ENCODE peak calls at places on chromosomes 12 and 14, in eight cellular contexts. O is DMS153; J is CD4-positive, CD25-positive, alpha-beta regulatory T cell; B is mucosa of descending colon; G is GM20000; W is stimulated activated CD4-positive, alpha-beta T cell treated with anti-CD3 and anti-CD28 coated beads, Interleukin-1b, Interleukin-23, amount 100 ng/mL, for 24 hours; I is GM12891; Z is memory B cell. L is an unnamed sample.

GRCh38 chr12:126681676-126682075 is 1585.3 kb upstream of the TMEM132C start:
- DNase-seq in B (no peak), W (no peak), O (no peak), I (no peak), Z (no peak), G (no peak), J (no peak), L (no peak)

GRCh38 chr12:122161682-122162081 is 12.3 kb downstream of the IL31 start:
- DNase-seq in G (no peak), W (no peak), B (no peak), Z (no peak), I (no peak), O (no peak), J (no peak), L (no peak)

GRCh38 chr12:122896662-122897061 is 738 bp upstream of the VPS37B start:
- DNase-seq in Z (no peak), J (no peak), O (no peak), B (no peak), I (no peak), G (no peak), W (no peak), L (no peak)

GRCh38 chr14:105204206-105204930 is 23.3 kb upstream of the NUDT14 start:
- DNase-seq in B (no peak), G (no peak), J (no peak), I (no peak), Z (no peak), O (no peak), W (no peak), L (no peak)

GRCh38 chr12:76652402-76652801 is 92.8 kb upstream of the OSBPL8 start:
- DNase-seq in G (no peak), Z (no peak), W (no peak), B (no peak), O (no peak), I (no peak), J (no peak), L (no peak)

GRCh38 chr12:45208604-45209487 is 7.0 kb upstream of the ANO6 start:
- DNase-seq in J (no peak), I (no peak), O (no peak), Z (no peak), G (no peak), B (no peak), W (no peak), L (no peak)

GRCh38 chr12:49019435-49020317 is 1.1 kb upstream of the PRKAG1 start:
- DNase-seq in J (no peak), Z (no peak), W (no peak), I (peak; percentile 71), O (no peak), G (peak; percentile 71), B (no peak), L (no peak)

GRCh38 chr12:19186722-19187661 is 57.5 kb downstream of the PLEKHA5 start:
- DNase-seq in O (peak; percentile 22), G (peak; percentile 23), B (no peak), I (no peak), J (no peak), W (no peak), Z (no peak), L (no peak)

GRCh38 chr14:73460691-73461127 is 2.4 kb upstream of the NUMB start:
- DNase-seq in Z (no peak), W (no peak), J (no peak), O (peak; percentile 51), I (no peak), B (no peak), G (no peak), L (no peak)

GRCh38 chr12:80154261-80154660 is 54.9 kb downstream of the OTOGL start:
- DNase-seq in Z (no peak), I (no peak), G (peak; percentile 12), W (no peak), O (no peak), J (no peak), B (no peak), L (no peak)

GRCh38 chr14:49940805-49941421 is 48.0 kb downstream of the ARF6 start:
- DNase-seq in O (no peak), B (no peak), I (no peak), Z (no peak), W (no peak), J (no peak), G (no peak), L (no peak)

GRCh38 chr12:52362118-52362726 is 5.1 kb downstream of the KRT85 start:
- DNase-seq in O (no peak), I (no peak), Z (no peak), W (no peak), G (no peak), B (no peak), J (no peak), L (no peak)

GRCh38 chr12:79420146-79420618 is 270.6 kb downstream of the PAWR start:
- DNase-seq in Z (no peak), J (no peak), I (no peak), O (no peak), B (no peak), W (no peak), G (no peak), L (peak; percentile 16)

GRCh38 chr14:96083667-96084320 is 44.6 kb downstream of the C14orf132 start:
- DNase-seq in G (no peak), I (no peak), B (no peak), W (no peak), J (no peak), Z (no peak), O (peak; percentile 89), L (peak; percentile 67)

GRCh38 chr14:24461336-24461735 is 18.8 kb upstream of the SDR39U1 start:
- DNase-seq in Z (no peak), J (no peak), O (no peak), B (no peak), W (no peak), I (no peak), G (no peak), L (no peak)

GRCh38 chr12:2169964-2170363 is 117.2 kb downstream of the CACNA1C start:
- DNase-seq in J (no peak), B (no peak), W (no peak), I (no peak), Z (no peak), G (no peak), O (no peak), L (no peak)

GRCh38 chr12:75585309-75585708 is 73.9 kb upstream of the KRR1 start:
- DNase-seq in O (no peak), B (no peak), W (no peak), Z (no peak), G (no peak), I (no peak), J (no peak), L (no peak)

GRCh38 chr14:73014105-73014504 is 12.8 kb downstream of the ZFYVE1 start:
- DNase-seq in B (no peak), I (peak; percentile 35), G (peak; percentile 66), O (no peak), J (no peak), Z (no peak), W (no peak), L (no peak)

GRCh38 chr14:92386637-92387036 is 63.7 kb downstream of the SLC24A4 start:
- DNase-seq in Z (no peak), G (no peak), I (no peak), J (no peak), W (no peak), O (no peak), B (no peak), L (no peak)

GRCh38 chr12:5102261-5102789 is 58.6 kb downstream of the KCNA5 start:
- DNase-seq in G (no peak), Z (no peak), J (no peak), O (no peak), B (no peak), W (no peak), I (no peak), L (no peak)

GRCh38 chr12:132492522-132492921 is 2.6 kb downstream of the FBRSL1 start:
- DNase-seq in Z (no peak), W (no peak), I (no peak), O (no peak), B (no peak), J (no peak), G (peak; percentile 70), L (no peak)

GRCh38 chr12:6570264-6570887 is 2.3 kb upstream of the NOP2 start:
- DNase-seq in W (peak; percentile 37), B (no peak), I (no peak), G (peak; percentile 53), O (no peak), J (no peak), Z (no peak), L (no peak)

GRCh38 chr14:74904623-74905503 is 18.2 kb downstream of the RPS6KL1 start:
- DNase-seq in O (no peak), W (no peak), Z (no peak), I (no peak), B (no peak), J (no peak), G (no peak), L (no peak)

GRCh38 chr14:32620303-32620702 is 291.2 kb downstream of the AKAP6 start:
- DNase-seq in W (no peak), J (no peak), Z (no peak), B (no peak), I (no peak), G (no peak), O (no peak), L (no peak)

GRCh38 chr14:32932302-32932920 is 6.3 kb upstream of the NPAS3 start:
- DNase-seq in O (no peak), I (no peak), G (peak; percentile 12), Z (no peak), J (no peak), B (no peak), W (no peak), L (no peak)

GRCh38 chr12:116694653-116695463 is 43.0 kb downstream of the SPRING1 start:
- DNase-seq in B (no peak), O (no peak), G (no peak), Z (no peak), I (no peak), W (no peak), J (no peak), L (no peak)

GRCh38 chr14:69154779-69155178 is 1.9 kb upstream of the DCAF5 start:
- DNase-seq in Z (no peak), I (no peak), B (no peak), G (no peak), J (no peak), W (no peak), O (no peak), L (no peak)

L was measured in NCI-H2029 treated with DMSO at 0.1 percent for 48 hours.